ENCODE peak calls at places on chromosomes 16 and 17, in five cellular contexts. L, E, A, R and B are unnamed samples.
A peak's percentile ranks its signal among the peaks of the same experiment; 100 is the strongest.

GRCh38 chr17:13931752-13932477 is 137.4 kb upstream of the COX10 start:
- DNase-seq in A (no peak), E (no peak), R (no peak), L (peak; percentile 81), B (peak; percentile 35)

GRCh38 chr17:41707803-41708669 is 4.1 kb upstream of the GAST start:
- DNase-seq in L (no peak), A (no peak), R (no peak), E (no peak), B (no peak)

GRCh38 chr17:38733315-38734234 is 3.4 kb downstream of the CISD3 start:
- DNase-seq in A (no peak), L (peak; percentile 43), E (no peak), R (no peak), B (no peak)

GRCh38 chr17:51298508-51299371 is 38.4 kb downstream of the UTP18 start:
- DNase-seq in E (no peak), R (no peak), A (peak; percentile 13), L (peak; percentile 8), B (no peak)

GRCh38 chr17:14405189-14405588 is 104.3 kb downstream of the HS3ST3B1 start:
- DNase-seq in L (no peak), R (no peak), E (no peak), A (no peak), B (no peak)

GRCh38 chr16:67279296-67280089 is at the start of gene PLEKHG4:
- DNase-seq in R (peak; percentile 54), A (no peak), L (peak; percentile 87), E (peak; percentile 49), B (peak; percentile 61)

GRCh38 chr16:31129568-31130335 is 5.8 kb downstream of the PRSS8 start:
- DNase-seq in L (no peak), E (no peak), R (no peak), A (no peak), B (peak; percentile 73)

GRCh38 chr16:69286941-69287713 is 24.0 kb upstream of the VPS4A start:
- DNase-seq in R (no peak), A (no peak), E (no peak), L (peak; percentile 71), B (no peak)

GRCh38 chr16:20849587-20850390 is 43.5 kb downstream of the REXO5 start:
- DNase-seq in E (no peak), L (peak; percentile 72), A (no peak), R (peak; percentile 9), B (peak; percentile 71)

GRCh38 chr17:77163001-77163400 is 22.2 kb downstream of the SEC14L1 start:
- DNase-seq in R (no peak), A (no peak), E (no peak), L (no peak), B (no peak)

GRCh38 chr17:79981661-79982101 is 54.0 kb downstream of the TBC1D16 start:
- DNase-seq in E (no peak), A (no peak), R (no peak), L (no peak), B (peak; percentile 44)

GRCh38 chr17:71899317-71899716 is 221.5 kb upstream of the SOX9 start:
- DNase-seq in R (no peak), A (no peak), L (no peak), E (no peak), B (no peak)

GRCh38 chr17:81717049-81717765 is 5.1 kb downstream of the SLC25A10 start:
- DNase-seq in E (no peak), L (no peak), A (no peak), R (no peak), B (no peak)

GRCh38 chr17:76578376-76578775 is 7.3 kb downstream of the ST6GALNAC2 start:
- DNase-seq in R (no peak), E (no peak), L (no peak), A (no peak), B (no peak)

GRCh38 chr17:50346313-50347086 is 574 bp downstream of the XYLT2 start:
- DNase-seq in A (no peak), R (no peak), L (peak; percentile 27), E (no peak), B (no peak)

GRCh38 chr17:4934173-4934979 is 2.3 kb downstream of the GP1BA start:
- DNase-seq in E (no peak), A (no peak), R (no peak), L (no peak), B (peak; percentile 69)

GRCh38 chr17:56676807-56677206 is 83.3 kb downstream of the NOG start:
- DNase-seq in A (no peak), R (no peak), E (no peak), L (no peak), B (no peak)

GRCh38 chr17:79965806-79966205 is 69.9 kb downstream of the TBC1D16 start:
- DNase-seq in A (no peak), R (no peak), L (no peak), E (no peak), B (peak; percentile 40)

GRCh38 chr16:9929836-9930235 is 252.4 kb downstream of the GRIN2A start:
- DNase-seq in A (no peak), R (no peak), L (no peak), E (no peak), B (no peak)

GRCh38 chr17:66076546-66077190 is 115.3 kb downstream of the CEP112 start:
- DNase-seq in E (no peak), R (no peak), A (no peak), L (no peak), B (no peak)

GRCh38 chr17:42334667-42335066 is 46.4 kb downstream of the STAT5A start:
- DNase-seq in E (no peak), A (no peak), R (no peak), L (no peak), B (no peak)

GRCh38 chr17:53736516-53737274 is 86.0 kb upstream of the KIF2B start:
- DNase-seq in R (no peak), E (no peak), L (no peak), A (no peak), B (no peak)

GRCh38 chr17:82775033-82775823 is 23.4 kb downstream of the TBCD start:
- DNase-seq in L (peak; percentile 58), A (no peak), E (peak; percentile 30), R (no peak), B (no peak)

GRCh38 chr17:54944796-54945195 is 23.7 kb downstream of the COX11 start:
- DNase-seq in L (no peak), A (no peak), R (no peak), E (no peak), B (no peak)

GRCh38 chr17:77708049-77708448 is 250.5 kb upstream of the TNRC6C start:
- DNase-seq in R (no peak), A (no peak), E (no peak), L (no peak), B (no peak)